ENCODE peak calls at places on chromosomes 13 and 19, in four cellular contexts. One of them, this sample, is unnamed.

GRCh38 chr19:40578442-40578908 is 1.8 kb downstream of the SHKBP1 start:
- DNase-seq in SK-N-SH: peak; percentile 60
- DNase-seq in left lung: no peak
- DNase-seq in stomach: no peak
- DNase-seq in this sample: peak; percentile 72

GRCh38 chr13:72983085-72983768 is 75.6 kb upstream of the KLF5 start:
- DNase-seq in SK-N-SH: no peak
- DNase-seq in left lung: peak; percentile 45
- DNase-seq in stomach: peak; percentile 34
- DNase-seq in this sample: peak; percentile 38

GRCh38 chr19:51994048-51994644 is 7.5 kb upstream of the ZNF350 start:
- DNase-seq in SK-N-SH: no peak
- DNase-seq in left lung: no peak
- DNase-seq in stomach: no peak
- DNase-seq in this sample: no peak

GRCh38 chr19:5957132-5957531 is 20.8 kb downstream of the RANBP3 start:
- DNase-seq in SK-N-SH: no peak
- DNase-seq in left lung: no peak
- DNase-seq in stomach: no peak
- DNase-seq in this sample: no peak

GRCh38 chr13:95235199-95235726 is 66.0 kb downstream of the ABCC4 start:
- DNase-seq in SK-N-SH: no peak
- DNase-seq in left lung: peak; percentile 49
- DNase-seq in stomach: no peak
- DNase-seq in this sample: no peak

GRCh38 chr19:35168261-35168660 is 13.7 kb downstream of the FXYD5 start:
- DNase-seq in SK-N-SH: no peak
- DNase-seq in left lung: no peak
- DNase-seq in stomach: no peak
- DNase-seq in this sample: no peak

GRCh38 chr19:48400018-48400742 is 6.7 kb downstream of the GRIN2D start:
- DNase-seq in SK-N-SH: peak; percentile 65
- DNase-seq in left lung: no peak
- DNase-seq in stomach: peak; percentile 61
- DNase-seq in this sample: peak; percentile 81

GRCh38 chr13:48233886-48234488 is 981 bp downstream of the ITM2B start:
- DNase-seq in SK-N-SH: no peak
- DNase-seq in left lung: no peak
- DNase-seq in stomach: no peak
- DNase-seq in this sample: no peak

GRCh38 chr13:94550030-94550738 is 45.8 kb downstream of the TGDS start:
- DNase-seq in SK-N-SH: no peak
- DNase-seq in left lung: no peak
- DNase-seq in stomach: peak; percentile 39
- DNase-seq in this sample: peak; percentile 69

GRCh38 chr19:39497850-39498261 is 891 bp upstream of the DLL3 start:
- DNase-seq in SK-N-SH: peak; percentile 88
- DNase-seq in left lung: no peak
- DNase-seq in stomach: no peak
- DNase-seq in this sample: peak; percentile 84

DNA sequence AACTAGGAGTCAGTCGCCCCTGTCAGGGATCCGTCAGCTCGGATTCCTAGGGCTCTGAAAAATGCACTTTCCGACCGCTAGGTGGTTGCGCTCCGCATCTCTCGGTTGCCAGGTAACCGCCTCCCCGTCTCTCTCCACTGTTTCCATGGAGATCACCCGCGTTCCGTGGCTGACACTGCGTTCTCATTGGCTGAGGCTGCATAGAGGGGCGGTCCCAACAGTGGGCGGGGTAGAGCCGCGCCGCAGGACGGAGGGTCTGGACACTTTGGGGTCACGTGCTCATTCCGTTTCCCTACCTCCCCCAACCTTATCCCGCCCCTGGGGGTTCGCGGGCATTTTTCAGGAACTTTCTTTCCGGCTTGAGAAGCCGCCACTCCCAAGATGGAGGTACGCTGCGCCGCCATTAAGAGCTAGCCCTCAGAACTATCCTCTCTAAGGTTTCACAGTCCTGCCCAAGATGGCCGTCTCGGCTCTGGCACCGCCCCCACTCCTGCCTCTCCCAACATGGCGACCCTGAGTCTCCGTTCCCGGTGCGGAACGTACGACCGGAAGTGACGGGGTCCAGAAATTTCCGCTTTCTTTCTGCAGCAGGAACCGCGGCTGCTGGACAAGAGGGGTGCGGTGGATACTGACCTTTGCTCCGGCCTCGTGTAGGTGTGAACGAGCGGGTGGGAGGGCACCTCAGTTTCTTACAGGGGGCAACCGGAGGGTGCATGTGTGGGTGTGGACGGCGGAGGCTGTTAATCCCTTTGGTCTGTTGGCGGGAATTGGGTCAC is at the start of the genes ODAD3 and PRKCSH:
- DNase-seq in SK-N-SH: peak; percentile 96
- DNase-seq in left lung: peak; percentile 99
- DNase-seq in stomach: peak; percentile 99
- DNase-seq in this sample: peak; percentile 99
- TF ChIP-seq CTCF in SK-N-SH: peak; percentile 77
- TF ChIP-seq CTCF in left lung: peak; percentile 81
- TF ChIP-seq CTCF in stomach: peak; percentile 94
- TF ChIP-seq CTCF in this sample: peak; percentile 90

DNA sequence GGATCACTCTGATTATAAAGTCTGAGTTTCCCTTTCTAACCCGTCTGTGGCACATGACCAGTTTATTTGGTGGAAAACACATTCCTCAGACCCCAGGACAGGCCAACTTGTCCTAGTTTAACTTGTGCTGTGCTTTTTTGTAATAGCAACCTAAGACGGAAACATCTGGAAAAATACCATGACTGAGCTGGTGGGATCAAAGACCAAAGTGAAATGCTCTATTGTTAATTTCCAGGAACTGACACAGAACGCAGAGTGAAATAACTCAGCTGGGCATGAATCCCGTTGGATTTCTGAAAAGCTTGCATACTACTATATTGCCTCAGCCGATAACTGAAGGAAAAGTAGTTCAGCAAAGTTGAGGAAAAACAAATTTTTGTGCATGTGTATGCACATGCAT is 188.0 kb downstream of the LHFPL6 start:
- DNase-seq in SK-N-SH: no peak
- DNase-seq in left lung: no peak
- DNase-seq in stomach: no peak
- DNase-seq in this sample: no peak
- H3K4me1 ChIP-seq in SK-N-SH: peaks cover 3% of the 10 kb centered on the region
- H3K4me1 ChIP-seq in left lung: peaks cover 20% of the 10 kb centered on the region
- H3K4me1 ChIP-seq in stomach: no peaks in the 10 kb centered on the region
- H3K4me1 ChIP-seq in this sample: no peaks in the 10 kb centered on the region

GRCh38 chr19:16025108-16026101 is 50.9 kb upstream of the TPM4 start:
- DNase-seq in SK-N-SH: peak; percentile 61
- DNase-seq in left lung: no peak
- DNase-seq in stomach: peak; percentile 54
- DNase-seq in this sample: peak; percentile 68
- TF ChIP-seq CTCF in SK-N-SH: peak; percentile 59
- TF ChIP-seq CTCF in left lung: no peak
- TF ChIP-seq CTCF in stomach: no peak
- TF ChIP-seq CTCF in this sample: peak; percentile 76

DNA sequence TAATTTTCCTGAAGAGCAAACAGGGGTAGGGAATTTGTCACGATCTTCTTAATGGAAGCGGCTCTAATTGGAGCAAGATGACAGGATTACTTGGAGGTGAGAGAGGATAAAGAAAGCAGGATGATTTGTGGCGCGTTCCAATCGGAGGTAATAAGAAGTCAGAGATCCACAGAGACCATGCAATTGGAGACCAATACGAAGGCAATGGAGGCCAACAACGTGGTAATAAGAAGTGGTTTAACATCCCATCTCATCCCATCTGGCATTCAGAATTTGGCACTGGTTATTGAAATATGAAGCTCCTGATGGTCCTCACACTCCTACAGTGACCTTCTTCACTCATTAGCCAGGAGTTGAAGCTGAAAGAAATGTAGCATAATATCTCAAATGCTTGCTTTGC is 130.6 kb downstream of the DLEU7 start:
- DNase-seq in SK-N-SH: no peak
- DNase-seq in left lung: no peak
- DNase-seq in stomach: no peak
- DNase-seq in this sample: no peak
- H3K4me1 ChIP-seq in SK-N-SH: peaks cover 7% of the 10 kb centered on the region
- H3K4me1 ChIP-seq in left lung: peaks cover 51% of the 10 kb centered on the region
- H3K4me1 ChIP-seq in stomach: no peaks in the 10 kb centered on the region
- H3K4me1 ChIP-seq in this sample: no peaks in the 10 kb centered on the region

DNA sequence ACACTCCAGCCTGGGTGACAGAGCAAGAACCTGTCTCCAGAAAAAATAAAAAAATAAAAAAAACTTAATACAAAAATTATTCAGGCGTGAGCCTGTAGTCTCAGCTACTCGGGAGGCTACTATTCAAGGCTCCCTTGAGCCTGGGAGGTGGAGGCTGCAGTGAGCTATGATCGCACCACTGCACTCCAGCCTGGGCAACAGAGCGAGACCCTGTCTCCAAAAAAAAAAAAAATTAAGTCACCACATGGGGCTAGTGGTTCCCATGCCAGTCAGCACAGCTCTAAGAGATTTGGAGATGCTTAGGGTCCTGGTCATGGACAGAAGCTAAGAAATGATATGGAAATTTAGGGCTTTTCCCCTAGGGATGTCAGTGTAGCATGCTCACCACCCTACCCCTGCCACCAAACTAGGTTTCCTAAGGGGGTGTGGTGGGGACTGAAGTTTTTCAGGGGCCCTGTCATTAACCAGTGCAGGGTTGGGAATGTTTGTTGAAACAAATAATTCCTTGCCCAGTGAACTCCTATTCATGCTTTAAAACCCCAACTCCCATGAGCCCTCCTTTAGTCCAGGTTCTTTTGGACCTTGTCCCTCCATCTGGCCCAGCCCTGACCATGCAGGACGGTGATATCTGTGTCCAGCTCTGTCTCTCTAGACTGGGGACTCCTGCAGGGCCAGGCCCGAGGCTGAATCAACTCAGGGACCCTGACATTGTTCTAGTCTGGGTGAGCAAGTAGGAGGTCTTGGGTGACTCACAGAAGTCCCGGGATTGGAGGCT is 1.8 kb downstream of the FCHO1 start:
- DNase-seq in SK-N-SH: no peak
- DNase-seq in left lung: no peak
- DNase-seq in stomach: no peak
- DNase-seq in this sample: no peak
- TF ChIP-seq CTCF in SK-N-SH: no peak
- TF ChIP-seq CTCF in left lung: no peak
- TF ChIP-seq CTCF in stomach: no peak
- TF ChIP-seq CTCF in this sample: no peak

DNA sequence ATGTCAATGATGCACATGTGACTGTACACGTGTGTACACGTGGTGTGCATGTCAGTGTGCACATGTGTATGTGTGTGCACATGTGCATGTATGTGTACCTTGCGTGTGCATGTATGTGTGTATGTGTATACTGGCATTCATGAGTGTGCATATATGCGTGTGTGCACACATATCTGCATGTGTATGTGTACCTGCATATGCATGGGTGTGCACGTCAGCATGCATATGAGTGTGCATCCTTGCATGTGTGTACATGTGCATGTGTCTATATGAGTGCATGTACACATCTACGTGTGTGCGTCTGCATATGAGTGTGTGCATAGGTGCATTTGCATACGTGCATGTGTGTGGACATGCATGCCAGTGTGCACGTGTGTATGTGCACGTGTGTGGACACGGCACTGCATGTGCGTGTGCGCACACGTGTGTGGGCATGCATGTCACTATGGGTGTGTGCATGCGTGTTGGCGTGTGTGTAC is 48.5 kb downstream of the GADD45B start:
- DNase-seq in SK-N-SH: no peak
- DNase-seq in left lung: no peak
- DNase-seq in stomach: no peak
- DNase-seq in this sample: no peak
- H3K4me1 ChIP-seq in SK-N-SH: no peaks in the 10 kb centered on the region
- H3K4me1 ChIP-seq in left lung: peaks cover 6% of the 10 kb centered on the region
- H3K4me1 ChIP-seq in stomach: peaks cover 4% of the 10 kb centered on the region
- H3K4me1 ChIP-seq in this sample: peaks cover 37% of the 10 kb centered on the region